ENCODE peak calls at places on chromosomes 2 and 18, in eight cellular contexts. Z is heart right ventricle; X is D341Med; I is Ammon's horn; C is OCI-LY7; Q is fibroblast of the aortic adventitia; S is stimulated activated CD4-positive, alpha-beta T cell treated with anti-CD3 and anti-CD28 coated beads, Interleukin-2, amount 100 ng/mL, for 48 hours; N is GM06990. G is an unnamed sample.

GRCh38 chr2:182740681-182741080 is 24.6 kb downstream of the DNAJC10 start:
- DNase-seq in X (no peak), C (no peak), S (no peak), Z (no peak), N (no peak), Q (no peak), I (no peak), G (no peak)

GRCh38 chr2:168118733-168119518 is 128.5 kb downstream of the STK39 start:
- DNase-seq in Z (no peak), N (no peak), I (peak; percentile 81), Q (peak; percentile 86), X (peak; percentile 36), C (peak; percentile 77), S (no peak), G (peak; percentile 35)

GRCh38 chr2:157971702-157972101 is 95.6 kb upstream of the ACVR1 start:
- DNase-seq in I (no peak), Q (no peak), N (no peak), Z (no peak), X (no peak), C (no peak), S (no peak), G (no peak)

GRCh38 chr2:240881913-240882312 is 13.3 kb downstream of the AGXT start:
- DNase-seq in I (no peak), Z (no peak), X (no peak), S (no peak), Q (no peak), C (no peak), N (no peak), G (no peak)

GRCh38 chr2:39875914-39876267 is 96.8 kb upstream of the THUMPD2 start:
- DNase-seq in Q (no peak), N (no peak), I (peak; percentile 5), S (no peak), X (no peak), C (no peak), Z (no peak), G (no peak)

GRCh38 chr2:113278073-113278811 is 479 bp downstream of the PAX8 start:
- DNase-seq in Q (no peak), N (no peak), S (no peak), C (no peak), Z (no peak), X (no peak), I (no peak), G (no peak)

GRCh38 chr2:109215866-109216265 is 86.9 kb downstream of the SH3RF3 start:
- DNase-seq in N (no peak), S (no peak), Q (no peak), C (no peak), Z (no peak), X (no peak), I (no peak), G (no peak)

GRCh38 chr18:76922107-76922506 is 99.8 kb downstream of the ZNF236 start:
- DNase-seq in C (peak; percentile 74), N (no peak), X (peak; percentile 87), Q (peak; percentile 46), Z (peak; percentile 31), I (peak; percentile 92), S (peak; percentile 32), G (peak; percentile 73)

GRCh38 chr2:6071536-6071935 is 379.4 kb downstream of the SOX11 start:
- DNase-seq in Z (no peak), X (no peak), S (no peak), C (no peak), N (no peak), Q (no peak), I (no peak), G (no peak)

G was measured in WERI-Rb-1.